ENCODE peak calls at places on chromosomes 1 and 21, in four cellular contexts. A is K562, U is HepG2, L is H1. T is an unnamed sample.

GRCh38 chr1:157269656-157270375 is 131.6 kb upstream of the ETV3 start:
- DNase-seq in A (no peak), U (no peak), L (no peak), T (no peak)

GRCh38 chr1:108831225-108831624 is 25.7 kb downstream of the AKNAD1 start:
- DNase-seq in A (no peak), U (no peak), L (no peak), T (no peak)

GRCh38 chr1:160774886-160775719 is 20.9 kb upstream of the LY9 start:
- DNase-seq in A (no peak), U (no peak), L (no peak), T (no peak)

GRCh38 chr1:221897312-221897711 is 155.4 kb upstream of the DUSP10 start:
- DNase-seq in A (no peak), U (no peak), L (no peak), T (no peak)

GRCh38 chr1:59601032-59601431 is 213.7 kb upstream of the HOOK1 start:
- DNase-seq in A (no peak), U (no peak), L (no peak), T (no peak)

GRCh38 chr1:39671793-39672550 is at the start of gene NT5C1A:
- DNase-seq in A (peak), U (no peak), L (peak), T (no peak)

GRCh38 chr1:47729685-47730084 is 267.5 kb downstream of the TRABD2B start:
- DNase-seq in A (no peak), U (no peak), L (no peak), T (no peak)

GRCh38 chr1:198483006-198483405 is 57.5 kb downstream of the ATP6V1G3 start:
- DNase-seq in A (no peak), U (no peak), L (no peak), T (no peak)

GRCh38 chr21:25541042-25541441 is 66.2 kb downstream of the MRPL39 start:
- DNase-seq in A (no peak), U (no peak), L (no peak), T (no peak)

GRCh38 chr21:46189213-46189958 is 5.1 kb upstream of the SPATC1L start:
- DNase-seq in A (peak), U (no peak), L (no peak), T (no peak)

GRCh38 chr1:204419064-204419403 is 7.4 kb upstream of the PPP1R15B start:
- DNase-seq in A (no peak), U (peak), L (no peak), T (no peak)
- TF ChIP-seq FOSL1 in A (no peak), U (no peak), L (no peak), T (no peak)

GRCh38 chr1:116289219-116289618 is 83.8 kb upstream of the ATP1A1 start:
- DNase-seq in A (no peak), U (peak), L (no peak), T (no peak)

GRCh38 chr1:116288201-116288598 is 84.8 kb upstream of the ATP1A1 start:
- DNase-seq in A (no peak), U (no peak), L (no peak), T (no peak)

GRCh38 chr1:116284819-116285390 is 88.1 kb upstream of the ATP1A1 start:
- DNase-seq in A (no peak), U (no peak), L (no peak), T (no peak)

GRCh38 chr1:116287341-116288200 is 85.5 kb upstream of the ATP1A1 start:
- DNase-seq in A (no peak), U (no peak), L (no peak), T (no peak)

GRCh38 chr1:116286541-116286971 is 86.5 kb upstream of the ATP1A1 start:
- DNase-seq in A (no peak), U (peak), L (no peak), T (no peak)
- TF ChIP-seq FOSL1 in A (no peak), U (no peak), L (no peak), T (no peak)

GRCh38 chr1:25487628-25488027 is 55.8 kb upstream of the LDLRAP1 start:
- DNase-seq in A (peak), U (peak), L (no peak), T (no peak)
- TF ChIP-seq FOSL1 in A (no peak), U (no peak), L (no peak), T (no peak)

DNA sequence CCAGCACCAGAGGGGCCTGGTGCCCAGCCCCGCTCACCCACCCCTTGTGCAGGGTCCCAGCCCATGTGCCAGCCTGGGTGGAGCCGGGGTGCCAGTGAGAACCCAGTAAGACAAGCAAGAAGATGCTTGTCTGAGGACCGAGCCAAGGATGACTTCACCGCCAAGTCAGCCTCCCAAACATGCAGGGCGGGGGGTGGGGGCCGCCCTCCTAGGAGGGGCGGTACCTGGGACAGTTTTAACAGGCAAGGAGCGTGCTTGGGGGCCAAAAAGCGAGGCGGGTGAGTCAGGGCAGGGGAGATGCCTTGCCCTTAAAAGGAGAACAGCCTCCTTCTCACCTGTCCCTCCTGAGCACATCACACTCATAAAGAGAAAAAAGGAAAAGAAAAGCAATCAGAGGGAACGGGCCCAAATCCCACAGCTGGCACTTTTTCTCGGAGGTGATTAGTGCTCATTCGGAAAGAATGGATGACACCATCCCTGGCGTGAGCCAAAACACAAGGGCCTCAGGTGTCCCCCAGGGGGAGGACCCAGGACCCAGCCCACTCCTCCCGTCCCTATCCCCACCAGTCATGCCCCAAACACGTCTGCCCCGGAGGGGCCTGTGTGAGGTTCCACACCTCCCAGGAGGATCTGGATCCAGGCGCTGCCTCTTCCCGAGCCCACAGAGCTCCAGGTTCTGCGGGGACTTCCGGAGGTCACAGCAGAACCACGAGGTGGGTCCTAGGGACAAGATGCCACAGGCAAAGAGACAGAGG is 77.6 kb upstream of the IFFO2 start:
- DNase-seq in A (no peak), U (no peak), L (no peak), T (no peak)
- TF ChIP-seq FOSL1 in A (no peak), U (no peak), L (no peak), T (no peak)

GRCh38 chr1:246145900-246146299 is 361.2 kb downstream of the SMYD3 start:
- DNase-seq in A (no peak), U (no peak), L (no peak), T (no peak)

GRCh38 chr1:246141306-246141705 is 365.8 kb downstream of the SMYD3 start:
- DNase-seq in A (no peak), U (no peak), L (no peak), T (no peak)

GRCh38 chr1:246144931-246145330 is 362.1 kb downstream of the SMYD3 start:
- DNase-seq in A (no peak), U (no peak), L (no peak), T (no peak)

GRCh38 chr1:246139745-246140182 is 367.3 kb downstream of the SMYD3 start:
- DNase-seq in A (peak), U (peak), L (no peak), T (peak)

DNA sequence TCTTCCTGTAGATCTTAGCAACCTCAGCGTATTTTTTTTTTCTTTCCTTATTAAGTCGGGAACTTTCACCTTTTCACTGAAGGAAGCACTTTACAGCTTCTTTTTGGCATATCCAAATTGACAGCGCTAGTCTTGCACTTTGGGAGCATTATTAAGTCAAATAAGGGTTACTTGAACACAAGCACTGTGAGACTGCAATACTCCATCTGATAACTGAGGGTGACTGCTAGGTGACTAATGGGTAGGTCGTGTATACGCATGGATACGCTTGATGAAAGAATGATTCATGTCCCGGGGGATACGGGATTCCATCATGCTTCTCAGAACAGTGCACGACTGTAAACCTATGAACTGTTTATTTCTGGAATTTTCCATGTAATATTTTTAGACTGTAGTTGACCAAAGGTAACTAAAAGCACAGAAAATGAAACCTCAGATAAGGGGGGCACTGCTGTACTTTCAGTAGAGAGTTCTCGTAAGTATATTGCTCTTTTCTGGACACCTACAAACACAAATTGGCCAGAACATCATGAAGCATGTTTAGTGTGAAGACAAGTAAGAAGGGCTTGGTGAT is 364.7 kb downstream of the SMYD3 start:
- DNase-seq in A (peak), U (no peak), L (no peak), T (peak)
- TF ChIP-seq FOSL1 in A (peak), U (no peak), L (no peak), T (peak)

DNA sequence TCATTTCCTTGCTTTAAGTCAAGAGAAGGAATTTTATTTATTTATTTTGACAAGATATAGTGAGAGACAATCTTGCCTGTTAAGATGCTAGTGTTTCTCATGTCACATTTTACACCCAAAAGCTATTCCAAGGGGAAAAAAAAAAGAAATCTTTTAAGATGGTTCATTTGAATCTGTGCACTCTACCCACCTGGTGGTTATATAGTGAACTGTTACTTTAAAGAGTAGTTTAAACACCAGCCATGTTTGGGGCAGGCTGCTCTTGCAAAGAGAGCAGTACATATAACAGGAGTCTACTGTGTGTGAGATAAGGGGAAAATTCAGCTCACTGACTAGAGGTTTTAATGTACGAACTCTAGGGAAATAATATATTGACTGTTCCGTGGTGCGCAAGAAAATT is 3.3 kb upstream of the ELAVL4 start:
- DNase-seq in A (peak), U (no peak), L (no peak), T (no peak)
- TF ChIP-seq FOSL1 in A (no peak), U (no peak), L (no peak), T (no peak)

GRCh38 chr21:43881283-43881682 is 16.3 kb downstream of the AGPAT3 start:
- DNase-seq in A (no peak), U (no peak), L (no peak), T (no peak)
- TF ChIP-seq FOSL1 in A (no peak), U (no peak), L (no peak), T (no peak)

GRCh38 chr1:11749203-11749689 is 12.7 kb upstream of the C1orf167 start:
- DNase-seq in A (peak), U (peak), L (peak), T (peak)
- TF ChIP-seq FOSL1 in A (no peak), U (no peak), L (no peak), T (no peak)

GRCh38 chr1:165182975-165183374 is 173.5 kb downstream of the LMX1A start:
- DNase-seq in A (no peak), U (no peak), L (no peak), T (no peak)
- TF ChIP-seq FOSL1 in A (no peak), U (no peak), L (no peak), T (no peak)

T was measured in HCT116.